ENCODE peak calls at places on chromosomes 5 and 9, in four cellular contexts. Y is hippocampal formation, Z is AG09309, D is right cardiac atrium. G is an unnamed sample.

GRCh38 chr5:170151105-170151831 is 45.6 kb downstream of the FOXI1 start:
- DNase-seq in Y (no peak), D (peak), Z (peak), G (peak)

GRCh38 chr5:82796643-82797416 is 280.4 kb downstream of the TMEM167A start:
- DNase-seq in Z (no peak), D (no peak), Y (no peak), G (no peak)

GRCh38 chr5:65776707-65777141 is 54.7 kb downstream of the NLN start:
- DNase-seq in D (no peak), Y (no peak), Z (no peak), G (no peak)

GRCh38 chr9:94912700-94913249 is 186.3 kb downstream of the AOPEP start:
- DNase-seq in D (no peak), Y (no peak), Z (no peak), G (no peak)

GRCh38 chr9:91623004-91623403 is 199.4 kb upstream of the NFIL3 start:
- DNase-seq in Z (no peak), Y (no peak), D (no peak), G (no peak)

GRCh38 chr9:110249639-110250038 is 6.7 kb downstream of the TXN start:
- DNase-seq in Y (no peak), Z (no peak), D (no peak), G (no peak)

GRCh38 chr5:130323804-130324454 is 419.7 kb downstream of the CHSY3 start:
- DNase-seq in D (no peak), Z (peak), Y (no peak), G (no peak)

GRCh38 chr9:134591082-134591571 is 50.5 kb upstream of the COL5A1 start:
- DNase-seq in Z (no peak), Y (no peak), D (peak), G (no peak)

GRCh38 chr9:134791009-134791408 is 89.6 kb upstream of the FCN2 start:
- DNase-seq in Y (no peak), Z (no peak), D (peak), G (no peak)

GRCh38 chr5:59130441-59130840 is 547.6 kb downstream of the RAB3C start:
- DNase-seq in Z (no peak), D (no peak), Y (no peak), G (no peak)

GRCh38 chr9:132946624-132947295 is 2.3 kb upstream of the TSC1 start:
- DNase-seq in Z (no peak), Y (no peak), D (no peak), G (no peak)

GRCh38 chr5:178399723-178400115 is 167.1 kb upstream of the PHYKPL start:
- DNase-seq in Y (no peak), D (no peak), Z (no peak), G (peak)

GRCh38 chr9:114290561-114290986 is 32.3 kb upstream of the ORM1 start:
- DNase-seq in Y (no peak), Z (no peak), D (peak), G (peak)

G was measured in kidney.